ENCODE peak calls at places on chromosomes 5 and 9, in eight cellular contexts. Z is H1, L is K562, B is A549, I is endothelial cell of umbilical vein, R is HCT116, W is GM12878, J is HepG2. V is an unnamed sample.

GRCh38 chr9:118686940-118687339 is 682.3 kb downstream of the BRINP1 start:
- DNase-seq in Z (no peak), L (no peak), B (no peak), I (peak; percentile 1), R (no peak), W (no peak), J (no peak), V (no peak)

GRCh38 chr5:31346896-31347557 is 153.5 kb downstream of the CDH6 start:
- DNase-seq in Z (no peak), L (no peak), B (no peak), I (no peak), R (no peak), W (no peak), J (no peak), V (peak; percentile 52)

GRCh38 chr5:171419663-171420428 is 399 bp downstream of the FGF18 start:
- DNase-seq in Z (no peak), L (no peak), B (peak; percentile 43), I (no peak), R (no peak), W (no peak), J (no peak), V (no peak)

GRCh38 chr9:108217601-108218190 is 638.1 kb downstream of the ACTL7B start:
- DNase-seq in Z (no peak), L (no peak), B (no peak), I (no peak), R (no peak), W (no peak), J (no peak), V (no peak)

GRCh38 chr5:38660194-38660668 is 103.8 kb upstream of the LIFR start:
- DNase-seq in Z (no peak), L (peak; percentile 73), B (peak; percentile 88), I (no peak), R (no peak), W (no peak), J (peak; percentile 6), V (peak; percentile 73)

GRCh38 chr5:114789773-114790402 is 379.8 kb downstream of the TRIM36 start:
- DNase-seq in Z (no peak), L (peak; percentile 3), B (peak; percentile 45), I (no peak), R (peak; percentile 34), W (no peak), J (peak; percentile 8), V (peak; percentile 79)

GRCh38 chr9:18477121-18477705 is 3.3 kb downstream of the ADAMTSL1 start:
- DNase-seq in Z (no peak), L (no peak), B (no peak), I (no peak), R (no peak), W (no peak), J (no peak), V (no peak)

GRCh38 chr5:33260098-33260497 is 180.7 kb upstream of the TARS1 start:
- DNase-seq in Z (no peak), L (no peak), B (no peak), I (no peak), R (no peak), W (no peak), J (no peak), V (no peak)

GRCh38 chr9:86354882-86355399 is 731 bp upstream of the TUT7 start:
- DNase-seq in Z (no peak), L (no peak), B (no peak), I (no peak), R (no peak), W (no peak), J (peak; percentile 12), V (no peak)

GRCh38 chr9:86353591-86354047 is 591 bp downstream of the TUT7 start:
- DNase-seq in Z (peak; percentile 1), L (peak; percentile 29), B (no peak), I (peak; percentile 56), R (no peak), W (no peak), J (peak; percentile 10), V (peak; percentile 51)

GRCh38 chr9:86355814-86356213 is 1.6 kb upstream of the TUT7 start:
- DNase-seq in Z (no peak), L (peak; percentile 16), B (no peak), I (no peak), R (no peak), W (no peak), J (no peak), V (no peak)

GRCh38 chr9:86352440-86353106 is 1.6 kb downstream of the TUT7 start:
- DNase-seq in Z (no peak), L (peak; percentile 5), B (no peak), I (peak; percentile 53), R (no peak), W (no peak), J (no peak), V (peak; percentile 32)

GRCh38 chr9:86354048-86354881 is at the start of gene TUT7:
- DNase-seq in Z (peak; percentile 82), L (peak; percentile 87), B (peak; percentile 95), I (peak; percentile 95), R (peak; percentile 89), W (peak; percentile 65), J (peak; percentile 90), V (peak; percentile 96)
- TF ChIP-seq POLR2A in Z (no peak), L (peak; percentile 73), B (peak; percentile 60), I (peak; percentile 82), R (peak; percentile 70), W (peak; percentile 88), J (peak; percentile 89), V (peak; percentile 42)

GRCh38 chr5:2752875-2753435 is 1.5 kb upstream of the IRX2 start:
- DNase-seq in Z (no peak), L (no peak), B (no peak), I (no peak), R (no peak), W (no peak), J (no peak), V (no peak)

GRCh38 chr5:2750026-2750757 is 1.3 kb downstream of the IRX2 start:
- DNase-seq in Z (no peak), L (no peak), B (no peak), I (no peak), R (no peak), W (no peak), J (no peak), V (no peak)

GRCh38 chr5:2752059-2752874 is 790 bp upstream of the IRX2 start:
- DNase-seq in Z (no peak), L (no peak), B (no peak), I (no peak), R (no peak), W (no peak), J (no peak), V (no peak)

GRCh38 chr5:2750758-2751464 is 566 bp downstream of the IRX2 start:
- DNase-seq in Z (no peak), L (no peak), B (no peak), I (no peak), R (no peak), W (no peak), J (no peak), V (no peak)

DNA sequence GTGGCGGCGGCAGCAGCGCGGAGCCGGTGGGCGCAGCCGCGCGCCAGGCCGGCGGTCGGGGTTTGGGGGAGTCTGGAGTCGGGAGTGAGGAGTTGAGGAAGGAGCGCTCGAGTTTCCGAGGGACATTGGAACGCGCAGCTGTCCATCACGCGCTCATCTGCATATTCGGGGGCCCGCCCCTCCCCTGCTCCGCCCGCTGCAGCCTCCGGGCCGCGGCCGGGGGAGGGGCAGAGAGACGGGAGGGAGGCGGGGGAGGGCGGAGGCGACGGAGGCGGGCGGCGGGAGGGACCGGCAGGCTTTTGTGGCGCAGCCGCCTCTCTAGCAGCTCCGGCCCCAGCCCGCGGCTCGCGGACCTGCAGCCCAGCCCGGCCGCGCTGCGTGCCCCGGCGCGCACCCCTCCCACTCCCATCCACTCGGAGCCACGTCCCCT is at the start of gene IRX2:
- DNase-seq in Z (peak; percentile 77), L (no peak), B (peak; percentile 69), I (no peak), R (no peak), W (no peak), J (no peak), V (no peak)
- TF ChIP-seq MAX in Z (no peak), L (no peak), B (no peak), I (no peak), R (no peak), W (no peak), J (no peak), V (no peak)

GRCh38 chr5:60844429-60844890 is 391 bp upstream of the ELOVL7 start:
- DNase-seq in Z (no peak), L (no peak), B (no peak), I (no peak), R (peak; percentile 16), W (no peak), J (peak; percentile 5), V (no peak)

GRCh38 chr5:60846298-60846697 is 2.2 kb upstream of the ELOVL7 start:
- DNase-seq in Z (no peak), L (no peak), B (no peak), I (no peak), R (no peak), W (no peak), J (no peak), V (no peak)

GRCh38 chr5:60843693-60844428 is at the start of gene ELOVL7:
- DNase-seq in Z (peak; percentile 70), L (peak; percentile 77), B (peak; percentile 70), I (peak; percentile 14), R (peak; percentile 66), W (no peak), J (peak; percentile 59), V (no peak)

GRCh38 chr5:60842859-60843692 is 993 bp downstream of the ELOVL7 start:
- DNase-seq in Z (no peak), L (no peak), B (peak; percentile 10), I (peak; percentile 8), R (no peak), W (no peak), J (no peak), V (no peak)

DNA sequence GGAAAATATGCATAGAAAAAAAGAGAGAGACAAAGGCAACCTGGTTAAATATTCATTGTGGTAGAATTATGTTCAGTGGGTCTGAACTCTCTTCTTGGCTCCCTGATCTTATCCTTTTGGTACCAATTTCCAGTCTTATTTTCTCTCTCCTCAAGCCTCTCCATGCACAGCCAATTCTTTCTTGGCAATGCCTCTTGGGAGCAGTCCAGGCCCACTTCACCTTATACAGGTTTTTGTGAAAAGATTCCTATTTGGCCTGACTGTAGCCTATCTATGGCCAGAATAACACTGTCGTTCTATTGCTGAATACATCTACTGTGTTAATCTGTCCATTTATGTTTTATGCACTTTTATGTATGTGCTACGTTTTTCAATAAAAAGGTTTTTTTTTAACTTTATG is 2.7 kb downstream of the ELOVL7 start:
- DNase-seq in Z (no peak), L (no peak), B (no peak), I (no peak), R (no peak), W (no peak), J (no peak), V (no peak)
- TF ChIP-seq POLR2A in Z (no peak), L (no peak), B (no peak), I (no peak), R (no peak), W (no peak), J (no peak), V (no peak)

GRCh38 chr9:136052991-136053756 is 41.9 kb downstream of the NACC2 start:
- DNase-seq in Z (no peak), L (no peak), B (no peak), I (peak; percentile 11), R (no peak), W (no peak), J (peak; percentile 14), V (peak; percentile 32)

GRCh38 chr9:136051568-136052432 is 43.3 kb downstream of the NACC2 start:
- DNase-seq in Z (peak; percentile 50), L (no peak), B (peak; percentile 98), I (peak; percentile 96), R (peak; percentile 83), W (no peak), J (peak; percentile 96), V (peak; percentile 79)

GRCh38 chr9:136050706-136051567 is 44.2 kb downstream of the NACC2 start:
- DNase-seq in Z (no peak), L (no peak), B (no peak), I (peak; percentile 18), R (no peak), W (no peak), J (peak; percentile 9), V (peak; percentile 79)

GRCh38 chr9:136053757-136054142 is 41.3 kb downstream of the NACC2 start:
- DNase-seq in Z (no peak), L (no peak), B (no peak), I (no peak), R (no peak), W (no peak), J (no peak), V (peak; percentile 57)

GRCh38 chr9:136052433-136052880 is 42.6 kb downstream of the NACC2 start:
- DNase-seq in Z (no peak), L (no peak), B (peak; percentile 81), I (no peak), R (no peak), W (no peak), J (peak; percentile 15), V (no peak)
- TF ChIP-seq MAX in Z (no peak), L (no peak), B (no peak), I (no peak), R (no peak), W (no peak), J (no peak), V (no peak)

V was measured in NB4.